ENCODE peak calls at places on chromosomes 3 and 15, in seven cellular contexts. J is neural progenitor cell, G is GM23338, E is HCT116, H is A549, O is PC-9, Y is mammary epithelial cell. K is an unnamed sample.

GRCh38 chr3:116339441-116340028 is 105.8 kb downstream of the LSAMP start:
- DNase-seq in G (no peak), Y (no peak), O (no peak), E (no peak), H (no peak), J (no peak), K (no peak)

GRCh38 chr15:79378394-79379158 is 53.6 kb upstream of the MINAR1 start:
- DNase-seq in J (no peak), H (no peak), Y (no peak), G (no peak), E (no peak), O (no peak), K (no peak)

GRCh38 chr3:158103131-158103955 is 2.9 kb downstream of the SHOX2 start:
- DNase-seq in G (peak; percentile 54), J (peak; percentile 66), H (no peak), Y (no peak), E (no peak), O (no peak), K (no peak)

GRCh38 chr3:74613566-74613965 is 893 bp downstream of the CNTN3 start:
- DNase-seq in O (no peak), J (peak; percentile 23), H (no peak), Y (peak; percentile 60), E (no peak), G (peak; percentile 3), K (no peak)

GRCh38 chr3:107432646-107433045 is 55.4 kb downstream of the CCDC54 start:
- DNase-seq in J (no peak), Y (no peak), G (no peak), H (no peak), E (no peak), O (no peak), K (no peak)

GRCh38 chr3:154090116-154090420 is 31.1 kb upstream of the ARHGEF26 start:
- DNase-seq in J (no peak), H (no peak), E (no peak), Y (no peak), O (peak; percentile 29), G (no peak), K (no peak)

GRCh38 chr3:190092250-190092649 is 28.4 kb downstream of the P3H2 start:
- DNase-seq in E (no peak), H (no peak), G (no peak), J (peak; percentile 41), Y (peak; percentile 60), O (no peak), K (no peak)

GRCh38 chr15:40289140-40289775 is 6.4 kb upstream of the ANKRD63 start:
- DNase-seq in H (no peak), O (peak; percentile 49), G (no peak), E (no peak), Y (peak; percentile 41), J (no peak), K (no peak)

GRCh38 chr3:171806200-171807128 is 3.8 kb downstream of the PLD1 start:
- DNase-seq in Y (peak; percentile 86), E (no peak), O (no peak), G (no peak), H (peak; percentile 36), J (no peak), K (no peak)

GRCh38 chr3:127674099-127674792 is 1.5 kb downstream of the ABTB1 start:
- DNase-seq in E (no peak), Y (no peak), H (no peak), J (no peak), O (no peak), G (no peak), K (no peak)

GRCh38 chr15:59632714-59633113 is 21.1 kb downstream of the GCNT3 start:
- DNase-seq in O (no peak), Y (no peak), J (peak; percentile 69), G (peak; percentile 88), H (peak; percentile 54), E (no peak), K (no peak)

GRCh38 chr3:155995525-155996370 is 124.6 kb upstream of the KCNAB1 start:
- DNase-seq in Y (peak; percentile 43), O (no peak), J (peak; percentile 56), E (peak; percentile 54), H (peak; percentile 57), G (peak; percentile 69), K (no peak)

GRCh38 chr3:182910939-182911781 is 69.2 kb downstream of the DCUN1D1 start:
- DNase-seq in J (no peak), O (no peak), Y (no peak), G (no peak), E (no peak), H (no peak), K (no peak)

GRCh38 chr3:98021821-98022220 is 13.3 kb downstream of the GABRR3 start:
- DNase-seq in O (no peak), J (no peak), E (no peak), Y (peak; percentile 59), H (no peak), G (no peak), K (no peak)

GRCh38 chr3:197734667-197735318 is 1.9 kb downstream of the RUBCN start:
- DNase-seq in H (no peak), G (no peak), J (no peak), E (no peak), Y (no peak), O (no peak), K (no peak)

GRCh38 chr3:49805884-49806701 is 3.0 kb downstream of the INKA1 start:
- DNase-seq in O (no peak), Y (no peak), E (no peak), H (no peak), G (peak; percentile 83), J (no peak), K (no peak)

GRCh38 chr15:98025237-98025636 is 64.7 kb downstream of the ARRDC4 start:
- DNase-seq in Y (peak; percentile 81), H (no peak), G (peak; percentile 8), E (no peak), J (no peak), O (no peak), K (no peak)

GRCh38 chr3:17070560-17070959 is 185.8 kb downstream of the PLCL2 start:
- DNase-seq in Y (no peak), H (peak; percentile 25), E (no peak), O (peak; percentile 9), J (peak; percentile 31), G (peak; percentile 57), K (no peak)

GRCh38 chr15:68346986-68347385 is 69.4 kb downstream of the FEM1B start:
- DNase-seq in H (no peak), J (no peak), E (no peak), Y (no peak), G (no peak), O (no peak), K (no peak)

GRCh38 chr3:117761992-117762944 is 1052.7 kb downstream of the TUSC7 start:
- DNase-seq in E (no peak), Y (no peak), J (no peak), H (no peak), G (no peak), O (no peak), K (no peak)

DNA sequence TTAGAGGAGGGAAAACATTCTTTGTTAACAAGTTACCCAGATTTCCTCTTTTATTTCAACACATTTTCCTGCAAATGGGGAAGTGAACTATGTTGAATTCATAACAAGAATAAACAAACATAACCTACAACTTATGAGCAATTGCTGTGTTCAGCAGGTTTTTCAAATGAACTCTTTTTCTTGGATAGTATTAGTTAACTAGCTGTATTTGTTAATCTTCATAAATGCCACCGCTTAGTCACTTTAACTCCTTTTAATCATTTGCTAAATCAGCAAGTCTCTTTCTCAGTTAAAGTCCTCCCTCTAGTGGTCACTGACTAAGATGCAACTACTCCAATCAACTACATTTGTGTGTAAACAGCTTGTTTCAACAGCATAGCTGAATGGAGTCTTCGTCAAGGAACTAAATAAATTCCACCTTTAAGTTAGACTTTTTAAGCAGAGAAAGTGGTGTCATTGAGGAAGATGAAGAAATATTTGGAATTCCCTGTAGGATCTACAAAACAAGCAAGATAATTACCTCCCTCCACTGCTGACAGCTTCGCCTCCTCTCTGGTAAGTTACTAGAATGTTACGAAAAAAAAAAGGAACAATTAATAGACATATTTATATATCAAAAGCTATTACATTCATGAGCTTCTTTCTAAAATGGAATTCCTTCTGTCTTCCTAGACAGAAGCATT is 1122.0 kb downstream of the ROBO1 start:
- DNase-seq in Y (peak; percentile 61), G (peak; percentile 91), H (peak; percentile 18), E (peak; percentile 28), J (peak; percentile 73), O (peak; percentile 7), K (peak; percentile 46)
- H3K4me2 ChIP-seq in Y (no peak overlapping the region), G (no peak overlapping the region), H (no peak overlapping the region), E (no peak overlapping the region), J (no peak overlapping the region), O (no peak overlapping the region), K (no peak overlapping the region)

GRCh38 chr3:37882711-37883110 is 21.0 kb downstream of the CTDSPL start:
- DNase-seq in G (no peak), H (no peak), E (no peak), O (no peak), J (no peak), Y (no peak), K (no peak)
- H3K4me3 ChIP-seq in G (no peak overlapping the region), H (no peak overlapping the region), E (no peak overlapping the region), O (no peak overlapping the region), J (no peak overlapping the region), Y (no peak overlapping the region), K (no peak overlapping the region)

DNA sequence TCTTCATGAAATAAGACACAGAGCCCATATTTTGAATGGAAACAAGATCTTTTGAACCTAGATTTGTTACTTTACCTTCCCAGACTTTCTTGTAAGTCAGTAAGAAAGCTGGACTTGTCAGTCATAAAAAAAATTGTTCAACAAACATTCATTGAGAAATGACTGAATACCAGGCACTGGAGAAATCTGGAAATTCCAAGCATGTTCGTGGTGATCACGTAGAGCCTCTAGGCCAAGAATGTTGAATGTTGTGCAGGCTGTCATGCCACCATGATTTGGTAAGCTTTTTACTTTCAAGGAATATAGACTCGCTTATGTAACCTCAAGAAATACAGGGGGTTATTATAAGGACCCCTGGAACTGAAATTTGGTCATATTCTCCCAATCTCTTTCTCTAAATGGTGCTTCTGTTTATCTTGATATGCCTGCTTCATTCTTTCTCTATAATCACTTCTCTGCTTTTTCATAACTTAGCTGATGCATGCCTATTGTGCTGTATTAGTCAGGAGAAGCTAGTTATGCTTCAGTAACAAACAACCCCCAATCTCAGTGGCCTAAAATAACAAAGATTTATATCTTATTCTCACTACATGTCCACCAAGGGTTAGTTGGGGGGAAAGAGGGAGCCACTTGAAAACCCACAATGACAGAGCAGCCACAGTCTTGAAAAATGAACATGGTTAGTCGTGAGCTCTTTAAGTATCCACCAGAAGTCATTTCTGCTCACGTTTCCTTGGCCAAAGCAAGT is 3.4 kb upstream of the TPM1 start:
- DNase-seq in H (no peak), J (no peak), O (no peak), Y (peak; percentile 84), G (no peak), E (no peak), K (no peak)
- H3K4me2 ChIP-seq in H (no peak overlapping the region), J (no peak overlapping the region), O (no peak overlapping the region), Y (no peak overlapping the region), G (no peak overlapping the region), E (no peak overlapping the region), K (no peak overlapping the region)

DNA sequence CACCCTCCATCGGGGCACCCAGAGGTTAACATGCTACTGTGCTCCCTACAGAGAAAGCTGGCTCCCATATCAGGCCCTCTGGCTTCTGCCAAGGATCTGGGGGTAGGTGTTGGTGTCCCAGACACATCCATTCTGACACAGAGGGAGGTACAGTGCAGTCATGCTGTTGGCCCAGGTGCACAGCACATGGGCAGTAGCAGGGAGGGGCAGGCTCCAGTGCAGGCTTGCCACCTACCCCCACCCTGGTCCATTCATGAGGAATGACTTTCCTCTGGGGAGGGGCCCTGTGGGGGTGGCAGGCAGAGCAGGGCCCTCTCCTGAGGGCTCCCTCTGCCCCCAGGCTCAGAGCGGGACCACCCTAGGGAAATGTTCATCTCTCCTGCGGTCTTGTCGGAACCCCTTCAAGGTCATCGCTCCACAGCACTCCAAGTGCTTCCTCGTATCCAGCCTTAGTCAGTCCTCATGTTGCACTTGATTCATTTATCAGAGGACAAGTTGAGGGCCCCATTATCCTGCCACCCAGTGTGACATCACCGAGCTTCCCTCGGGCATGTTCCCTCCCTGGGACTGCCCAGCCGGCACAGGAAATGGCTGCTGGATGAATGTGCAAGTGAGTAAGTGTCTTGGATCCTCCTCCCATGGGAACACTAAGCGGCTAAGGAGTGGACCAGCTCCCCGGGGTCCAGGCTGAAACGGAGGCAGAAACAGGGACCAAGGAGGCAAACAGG is 10.0 kb downstream of the DUSP7 start:
- DNase-seq in O (peak; percentile 84), J (no peak), E (peak; percentile 67), Y (peak; percentile 100), G (no peak), H (peak; percentile 69), K (peak; percentile 99)
- H3K4me3 ChIP-seq in O (peak overlapping the region; percentile 38), J (no peak overlapping the region), E (peak overlapping the region; percentile 35), Y (peak overlapping the region; percentile 4), G (no peak overlapping the region), H (no peak overlapping the region), K (peak overlapping the region; percentile 59)